ENCODE peak calls at places on chromosome 19, in seven cellular contexts. J is IMR-90, O is DND-41, L is left lung, T is foreskin fibroblast, S is neural crest cell, F is WERI-Rb-1. K is an unnamed sample.

GRCh38 chr19:47411101-47411500 is 8.2 kb downstream of the MEIS3 start:
- DNase-seq in F (no peak), L (no peak), S (no peak), O (no peak), T (no peak), J (peak), K (no peak)

GRCh38 chr19:681029-681626 is 4.9 kb downstream of the FSTL3 start:
- DNase-seq in L (peak), S (no peak), O (no peak), J (no peak), F (peak), T (no peak), K (no peak)

GRCh38 chr19:15124572-15125231 is 17.5 kb downstream of the SYDE1 start:
- DNase-seq in T (no peak), L (no peak), J (no peak), F (no peak), O (no peak), S (no peak), K (peak)

GRCh38 chr19:44764975-44765948 is 12.4 kb upstream of the CBLC start:
- DNase-seq in L (peak), J (no peak), F (no peak), O (no peak), T (no peak), S (no peak), K (no peak)

GRCh38 chr19:16085115-16085514 is 8.8 kb downstream of the TPM4 start:
- DNase-seq in F (no peak), T (peak), L (peak), J (peak), S (no peak), O (no peak), K (no peak)

GRCh38 chr19:39405930-39406655 is 554 bp upstream of the ZFP36 start:
- DNase-seq in L (no peak), O (peak), J (no peak), T (no peak), S (no peak), F (peak), K (no peak)

GRCh38 chr19:35063940-35064818 is 22.7 kb downstream of the HPN start:
- DNase-seq in J (peak), L (no peak), T (peak), F (no peak), S (no peak), O (no peak), K (no peak)

GRCh38 chr19:7874080-7874856 is at the start of gene PRR36:
- DNase-seq in L (no peak), J (no peak), O (peak), T (no peak), F (peak), S (peak), K (peak)

GRCh38 chr19:40492274-40492673 is 25.5 kb downstream of the SPTBN4 start:
- DNase-seq in J (no peak), O (no peak), T (no peak), F (no peak), L (no peak), S (no peak), K (no peak)

GRCh38 chr19:1064661-1065605 is 2.0 kb upstream of the ARHGAP45 start:
- DNase-seq in J (peak), L (peak), T (peak), S (peak), F (no peak), O (peak), K (peak)

GRCh38 chr19:55390461-55390880 is 4.7 kb downstream of the RPL28 start:
- DNase-seq in F (peak), J (no peak), T (no peak), O (peak), L (no peak), S (no peak), K (no peak)

GRCh38 chr19:42091300-42092266 is 15.6 kb downstream of the ZNF574 start:
- DNase-seq in L (no peak), F (no peak), J (peak), T (peak), O (no peak), S (no peak), K (no peak)

GRCh38 chr19:58468216-58468839 is 1.4 kb downstream of the ZNF324 start:
- DNase-seq in T (no peak), O (no peak), F (no peak), L (no peak), J (peak), S (no peak), K (no peak)

DNA sequence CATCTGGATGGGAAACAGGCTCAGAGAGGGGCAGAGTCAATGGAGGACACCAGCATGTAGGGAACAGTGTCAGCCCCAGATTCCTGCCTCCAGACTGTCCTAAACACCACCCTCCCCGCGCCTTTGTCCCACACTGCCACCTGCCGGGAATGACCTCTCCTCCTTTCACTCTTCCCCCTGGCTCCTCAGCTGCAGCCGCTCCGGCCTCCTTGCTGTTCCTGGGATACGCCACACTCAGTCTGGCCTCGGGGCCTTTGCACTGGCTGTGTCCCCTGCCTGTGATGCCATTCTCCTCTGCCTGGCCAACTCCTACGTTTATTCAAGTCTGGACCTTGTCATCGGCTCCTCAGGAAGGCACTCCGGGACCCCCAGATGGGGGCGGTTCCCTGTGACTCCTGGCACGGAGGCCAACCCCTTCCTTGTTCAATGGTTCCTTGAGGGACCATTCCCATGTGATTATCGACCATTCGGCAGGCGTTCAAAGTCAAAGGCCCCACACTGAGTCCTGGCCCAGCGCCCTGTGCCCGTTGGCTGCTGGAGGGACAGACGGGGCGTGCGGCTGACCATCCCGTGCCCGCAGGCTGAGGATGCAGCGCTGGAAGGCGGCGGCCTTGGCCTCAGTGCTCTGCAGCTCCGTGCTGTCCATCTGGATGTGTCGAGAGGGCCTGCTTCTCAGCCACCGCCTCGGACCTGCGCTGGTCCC is 15.8 kb downstream of the FUT6 start:
- DNase-seq in J (no peak), L (no peak), O (no peak), T (no peak), S (peak), F (no peak), K (no peak)
- TF ChIP-seq CTCF in J (peak), L (no peak), O (no peak), T (no peak), S (peak), F (peak), K (no peak)

GRCh38 chr19:10773969-10774368 is 56.1 kb downstream of the DNM2 start:
- DNase-seq in S (no peak), O (no peak), L (no peak), J (no peak), T (no peak), F (no peak), K (no peak)
- TF ChIP-seq CTCF in S (no peak), O (no peak), L (no peak), J (no peak), T (no peak), F (no peak), K (no peak)

DNA sequence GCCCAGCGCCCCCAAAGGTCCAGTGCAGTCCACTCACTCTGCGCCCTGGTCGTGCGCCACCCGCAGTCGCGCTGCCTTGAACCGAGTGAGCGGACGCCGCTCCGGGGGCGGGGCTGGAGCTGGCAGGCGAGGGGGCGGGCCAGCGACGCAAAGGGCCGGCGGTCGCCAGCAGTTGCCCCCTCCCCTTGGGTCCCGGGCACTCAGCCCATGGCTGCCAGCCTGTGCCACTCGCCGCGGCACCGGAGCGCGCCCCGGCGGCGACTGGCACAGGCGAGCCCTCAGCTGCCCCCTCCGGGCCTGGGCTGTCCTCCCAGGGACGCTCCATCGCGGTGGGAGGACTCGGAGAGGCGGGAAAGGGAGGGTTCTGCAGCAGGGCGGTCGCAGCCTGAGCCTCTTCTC is at the start of gene S1PR5:
- DNase-seq in S (no peak), F (no peak), J (no peak), L (no peak), T (no peak), O (no peak), K (peak)
- TF ChIP-seq CTCF in S (no peak), F (no peak), J (no peak), L (no peak), T (no peak), O (no peak), K (no peak)

DNA sequence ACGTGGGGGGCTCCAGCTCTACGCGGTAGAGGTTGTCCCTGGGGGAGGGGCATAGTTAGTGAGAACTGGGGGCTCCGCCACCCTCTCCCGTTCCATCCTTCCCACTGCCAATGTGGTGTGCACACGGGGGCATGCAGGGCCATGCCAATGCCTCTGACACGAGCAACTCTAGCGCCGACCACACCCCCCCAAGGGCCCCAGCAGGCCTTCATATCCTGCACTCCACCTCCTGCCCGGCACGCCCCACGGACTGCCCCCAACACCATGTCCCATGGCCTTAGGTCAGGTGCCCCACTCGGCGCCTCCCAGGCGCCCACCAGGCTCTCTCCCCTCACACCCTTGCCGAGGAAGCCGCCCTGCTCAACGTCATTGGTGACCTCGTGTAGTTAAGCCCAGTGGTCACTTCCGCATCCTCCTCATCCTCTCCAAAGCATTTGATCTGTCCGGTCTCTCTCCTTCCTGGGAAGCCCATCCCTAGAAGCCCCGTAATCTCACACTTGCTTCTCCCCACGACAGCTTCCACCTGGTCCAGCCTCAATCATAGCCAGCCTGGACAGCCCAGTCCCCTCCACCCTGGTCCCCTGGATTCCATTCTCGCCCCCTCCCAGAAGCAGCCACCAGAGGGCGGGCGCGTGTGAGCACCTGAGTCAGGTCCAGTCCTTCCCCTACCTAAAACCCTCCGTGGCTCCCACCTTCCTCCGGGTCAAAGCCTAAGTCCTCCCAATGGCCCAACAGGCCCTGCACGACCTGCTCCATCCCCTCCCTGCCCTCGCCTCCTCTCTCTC is 2.1 kb downstream of the SEMA6B start:
- DNase-seq in T (no peak), J (no peak), L (no peak), O (no peak), S (no peak), F (no peak), K (no peak)
- TF ChIP-seq CTCF in T (peak), J (no peak), L (no peak), O (peak), S (peak), F (peak), K (peak)

GRCh38 chr19:29974701-29975100 is 32.7 kb downstream of the URI1 start:
- DNase-seq in S (no peak), T (no peak), O (no peak), F (no peak), J (no peak), L (no peak), K (no peak)
- TF ChIP-seq CTCF in S (no peak), T (no peak), O (no peak), F (no peak), J (no peak), L (no peak), K (no peak)

GRCh38 chr19:53078668-53079067 is 24.6 kb downstream of the ZNF160 start:
- DNase-seq in F (no peak), L (no peak), S (no peak), O (no peak), J (no peak), T (no peak), K (no peak)

GRCh38 chr19:53079313-53079924 is 23.8 kb downstream of the ZNF160 start:
- DNase-seq in J (no peak), L (no peak), F (no peak), S (no peak), T (no peak), O (no peak), K (no peak)

GRCh38 chr19:53082929-53083328 is 20.3 kb downstream of the ZNF160 start:
- DNase-seq in L (no peak), J (no peak), T (no peak), O (no peak), S (no peak), F (no peak), K (no peak)

DNA sequence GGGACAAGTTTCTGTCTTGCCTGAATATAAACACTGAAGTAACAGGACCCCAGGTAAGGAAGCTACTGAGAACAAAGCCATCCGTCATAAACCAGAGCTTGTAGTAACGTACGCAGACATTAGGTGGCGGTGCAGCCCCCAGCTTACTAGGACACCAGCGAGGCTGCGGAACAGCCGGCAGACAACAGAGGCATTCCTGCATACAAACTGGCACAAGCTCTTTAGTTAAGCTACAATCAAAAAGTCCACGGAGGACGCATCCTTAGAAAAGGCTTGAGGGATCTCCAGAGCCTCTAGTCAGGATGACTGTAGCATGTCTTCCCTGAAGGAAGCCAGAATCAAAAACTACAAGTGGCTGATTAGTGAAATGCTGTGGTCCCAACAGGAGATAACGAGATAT is 26.2 kb downstream of the ZNF160 start:
- DNase-seq in T (peak), O (peak), L (no peak), F (peak), J (peak), S (peak), K (peak)
- TF ChIP-seq CTCF in T (peak), O (peak), L (peak), F (peak), J (peak), S (peak), K (peak)